ENCODE peak calls at places on chromosomes 16 and 17, in eight cellular contexts. One of them, this sample, is unnamed.
A peak's percentile ranks its signal among the peaks of the same experiment; 100 is the strongest.

GRCh38 chr17:74610108-74610507 is 13.4 kb downstream of the CD300E start:
- DNase-seq in AG04449: no peak
- DNase-seq in ovary: no peak
- DNase-seq in fibroblast of the aortic adventitia: no peak
- DNase-seq in fibroblast of pulmonary artery: no peak
- DNase-seq in left lung: no peak
- DNase-seq in brain microvascular endothelial cell: no peak
- DNase-seq in heart right ventricle: no peak
- DNase-seq in this sample: no peak

GRCh38 chr17:6919158-6919557 is 76.7 kb upstream of the ALOX12 start:
- DNase-seq in AG04449: no peak
- DNase-seq in ovary: no peak
- DNase-seq in fibroblast of the aortic adventitia: peak; percentile 5
- DNase-seq in fibroblast of pulmonary artery: no peak
- DNase-seq in left lung: no peak
- DNase-seq in brain microvascular endothelial cell: no peak
- DNase-seq in heart right ventricle: no peak
- DNase-seq in this sample: no peak

GRCh38 chr17:57892146-57892819 is 42.4 kb upstream of the MRPS23 start:
- DNase-seq in AG04449: no peak
- DNase-seq in ovary: peak; percentile 72
- DNase-seq in fibroblast of the aortic adventitia: peak; percentile 95
- DNase-seq in fibroblast of pulmonary artery: peak; percentile 92
- DNase-seq in left lung: peak; percentile 88
- DNase-seq in brain microvascular endothelial cell: peak; percentile 82
- DNase-seq in heart right ventricle: peak; percentile 87
- DNase-seq in this sample: peak; percentile 71

GRCh38 chr17:3447625-3448024 is 14.0 kb upstream of the OR1E2 start:
- DNase-seq in AG04449: no peak
- DNase-seq in ovary: no peak
- DNase-seq in fibroblast of the aortic adventitia: no peak
- DNase-seq in fibroblast of pulmonary artery: peak; percentile 19
- DNase-seq in left lung: no peak
- DNase-seq in brain microvascular endothelial cell: no peak
- DNase-seq in heart right ventricle: no peak
- DNase-seq in this sample: no peak

GRCh38 chr17:48074322-48075054 is 26.3 kb downstream of the NFE2L1 start:
- DNase-seq in AG04449: peak; percentile 52
- DNase-seq in ovary: peak; percentile 72
- DNase-seq in fibroblast of the aortic adventitia: peak; percentile 91
- DNase-seq in fibroblast of pulmonary artery: peak; percentile 88
- DNase-seq in left lung: peak; percentile 66
- DNase-seq in brain microvascular endothelial cell: peak; percentile 89
- DNase-seq in heart right ventricle: peak; percentile 84
- DNase-seq in this sample: peak; percentile 56

GRCh38 chr16:460787-461186 is 35.3 kb downstream of the RAB11FIP3 start:
- DNase-seq in AG04449: no peak
- DNase-seq in ovary: no peak
- DNase-seq in fibroblast of the aortic adventitia: no peak
- DNase-seq in fibroblast of pulmonary artery: no peak
- DNase-seq in left lung: no peak
- DNase-seq in brain microvascular endothelial cell: no peak
- DNase-seq in heart right ventricle: no peak
- DNase-seq in this sample: no peak

GRCh38 chr17:13584701-13585080 is 17.0 kb downstream of the HS3ST3A1 start:
- DNase-seq in AG04449: no peak
- DNase-seq in ovary: no peak
- DNase-seq in fibroblast of the aortic adventitia: peak; percentile 19
- DNase-seq in fibroblast of pulmonary artery: no peak
- DNase-seq in left lung: no peak
- DNase-seq in brain microvascular endothelial cell: peak; percentile 52
- DNase-seq in heart right ventricle: no peak
- DNase-seq in this sample: no peak

GRCh38 chr17:74917430-74917829 is 5.6 kb downstream of the USH1G start:
- DNase-seq in AG04449: no peak
- DNase-seq in ovary: no peak
- DNase-seq in fibroblast of the aortic adventitia: no peak
- DNase-seq in fibroblast of pulmonary artery: no peak
- DNase-seq in left lung: no peak
- DNase-seq in brain microvascular endothelial cell: no peak
- DNase-seq in heart right ventricle: no peak
- DNase-seq in this sample: no peak

GRCh38 chr16:17386229-17386628 is 84.5 kb downstream of the XYLT1 start:
- DNase-seq in AG04449: no peak
- DNase-seq in ovary: no peak
- DNase-seq in fibroblast of the aortic adventitia: no peak
- DNase-seq in fibroblast of pulmonary artery: no peak
- DNase-seq in left lung: no peak
- DNase-seq in brain microvascular endothelial cell: no peak
- DNase-seq in heart right ventricle: no peak
- DNase-seq in this sample: no peak

GRCh38 chr17:4947010-4947410 is 1.3 kb downstream of the PFN1 start:
- DNase-seq in AG04449: no peak
- DNase-seq in ovary: no peak
- DNase-seq in fibroblast of the aortic adventitia: no peak
- DNase-seq in fibroblast of pulmonary artery: no peak
- DNase-seq in left lung: no peak
- DNase-seq in brain microvascular endothelial cell: no peak
- DNase-seq in heart right ventricle: no peak
- DNase-seq in this sample: no peak

GRCh38 chr16:61926766-61927165 is 109.5 kb downstream of the CDH8 start:
- DNase-seq in AG04449: no peak
- DNase-seq in ovary: no peak
- DNase-seq in fibroblast of the aortic adventitia: no peak
- DNase-seq in fibroblast of pulmonary artery: peak; percentile 1
- DNase-seq in left lung: no peak
- DNase-seq in brain microvascular endothelial cell: peak; percentile 65
- DNase-seq in heart right ventricle: no peak
- DNase-seq in this sample: no peak

GRCh38 chr16:27269300-27270150 is 953 bp upstream of the NSMCE1 start:
- DNase-seq in AG04449: no peak
- DNase-seq in ovary: no peak
- DNase-seq in fibroblast of the aortic adventitia: no peak
- DNase-seq in fibroblast of pulmonary artery: no peak
- DNase-seq in left lung: no peak
- DNase-seq in brain microvascular endothelial cell: no peak
- DNase-seq in heart right ventricle: no peak
- DNase-seq in this sample: no peak

GRCh38 chr16:27270389-27270788 is 1.8 kb upstream of the NSMCE1 start:
- DNase-seq in AG04449: no peak
- DNase-seq in ovary: no peak
- DNase-seq in fibroblast of the aortic adventitia: no peak
- DNase-seq in fibroblast of pulmonary artery: no peak
- DNase-seq in left lung: no peak
- DNase-seq in brain microvascular endothelial cell: no peak
- DNase-seq in heart right ventricle: no peak
- DNase-seq in this sample: no peak

GRCh38 chr16:27265982-27266381 is 2.6 kb downstream of the NSMCE1 start:
- DNase-seq in AG04449: no peak
- DNase-seq in ovary: no peak
- DNase-seq in fibroblast of the aortic adventitia: no peak
- DNase-seq in fibroblast of pulmonary artery: no peak
- DNase-seq in left lung: no peak
- DNase-seq in brain microvascular endothelial cell: no peak
- DNase-seq in heart right ventricle: no peak
- DNase-seq in this sample: no peak

GRCh38 chr16:27267037-27267677 is 1.4 kb downstream of the NSMCE1 start:
- DNase-seq in AG04449: no peak
- DNase-seq in ovary: no peak
- DNase-seq in fibroblast of the aortic adventitia: no peak
- DNase-seq in fibroblast of pulmonary artery: no peak
- DNase-seq in left lung: no peak
- DNase-seq in brain microvascular endothelial cell: no peak
- DNase-seq in heart right ventricle: no peak
- DNase-seq in this sample: no peak

DNA sequence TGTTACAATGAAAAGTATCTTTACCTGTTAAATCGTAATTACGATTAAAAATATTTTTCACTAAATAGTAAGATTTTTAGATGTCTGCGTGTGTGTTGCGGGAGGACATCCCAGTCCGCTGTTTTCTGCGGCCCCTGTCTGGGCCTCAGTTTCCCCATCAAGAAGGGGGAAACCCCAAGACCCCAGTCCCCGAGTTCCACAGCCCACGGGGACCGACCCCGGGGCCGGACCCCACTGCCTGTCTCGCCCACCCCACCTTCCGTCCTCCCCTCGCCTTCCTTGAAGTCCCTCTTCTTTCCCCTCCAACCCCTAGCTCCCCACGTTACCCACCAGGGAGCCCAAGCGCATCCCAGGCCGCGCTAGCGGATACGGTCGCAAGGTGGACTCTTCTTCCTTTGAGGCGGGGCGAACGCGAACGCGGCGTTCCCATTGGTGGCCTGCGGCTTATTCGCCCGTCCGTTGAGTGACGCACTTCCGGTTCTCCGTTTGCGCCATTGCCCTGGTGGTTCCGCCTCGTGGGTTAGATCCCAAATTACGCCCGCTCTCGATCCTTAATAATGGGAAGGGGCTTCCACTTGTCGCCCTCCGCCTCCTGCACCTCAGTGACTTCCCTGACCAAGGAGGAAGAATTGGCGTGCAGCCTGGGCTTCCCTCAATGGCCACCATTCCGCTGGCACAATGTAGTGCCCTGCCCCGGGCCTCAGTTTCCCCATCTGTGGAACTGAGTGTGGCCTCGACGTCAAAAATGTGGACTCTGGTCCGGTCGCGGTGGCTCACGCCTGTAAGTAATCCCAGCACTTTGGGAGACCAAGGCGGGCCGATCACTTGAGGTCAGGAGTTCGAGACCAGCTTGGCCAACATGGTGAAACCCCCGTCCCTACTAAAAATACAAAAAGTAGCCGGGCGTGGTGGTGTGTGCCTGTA is at the start of gene NSMCE1:
- DNase-seq in AG04449: peak; percentile 74
- DNase-seq in ovary: peak; percentile 97
- DNase-seq in fibroblast of the aortic adventitia: peak; percentile 97
- DNase-seq in fibroblast of pulmonary artery: peak; percentile 97
- DNase-seq in left lung: peak; percentile 98
- DNase-seq in brain microvascular endothelial cell: peak; percentile 96
- DNase-seq in heart right ventricle: peak; percentile 99
- DNase-seq in this sample: peak; percentile 73
- TF ChIP-seq CTCF in AG04449: peak; percentile 42
- TF ChIP-seq CTCF in ovary: peak; percentile 38
- TF ChIP-seq CTCF in fibroblast of the aortic adventitia: peak; percentile 41
- TF ChIP-seq CTCF in fibroblast of pulmonary artery: peak; percentile 16
- TF ChIP-seq CTCF in left lung: peak; percentile 48
- TF ChIP-seq CTCF in brain microvascular endothelial cell: peak; percentile 40
- TF ChIP-seq CTCF in heart right ventricle: peak; percentile 38
- TF ChIP-seq CTCF in this sample: no peak

DNA sequence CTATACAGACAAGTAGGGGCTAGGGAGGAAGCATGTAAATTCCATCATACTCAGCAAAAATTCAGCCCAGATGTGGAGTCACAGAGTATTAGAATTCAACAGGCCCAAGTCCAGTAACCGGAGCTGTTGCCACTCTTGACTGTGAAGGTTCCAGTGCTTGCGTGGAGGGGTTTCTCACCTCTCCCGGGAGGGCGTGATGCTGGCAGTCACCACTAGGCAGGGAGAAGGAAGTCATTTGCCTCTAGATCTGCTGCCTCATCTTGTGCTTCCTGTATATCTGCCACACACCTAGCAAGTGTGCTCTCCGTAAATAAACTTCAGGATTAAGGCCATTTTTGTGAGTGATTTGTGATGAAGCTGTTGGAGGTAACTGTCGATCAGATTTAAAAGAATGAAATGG is 1.0 kb upstream of the CKLF start:
- DNase-seq in AG04449: no peak
- DNase-seq in ovary: peak; percentile 22
- DNase-seq in fibroblast of the aortic adventitia: no peak
- DNase-seq in fibroblast of pulmonary artery: peak; percentile 10
- DNase-seq in left lung: peak; percentile 62
- DNase-seq in brain microvascular endothelial cell: no peak
- DNase-seq in heart right ventricle: no peak
- DNase-seq in this sample: no peak
- H3K4me3 ChIP-seq in AG04449: no peak overlapping the region
- H3K4me3 ChIP-seq in ovary: no peak overlapping the region
- H3K4me3 ChIP-seq in fibroblast of the aortic adventitia: no peak overlapping the region
- H3K4me3 ChIP-seq in fibroblast of pulmonary artery: no peak overlapping the region
- H3K4me3 ChIP-seq in left lung: peak overlapping the region; percentile 91
- H3K4me3 ChIP-seq in brain microvascular endothelial cell: no peak overlapping the region
- H3K4me3 ChIP-seq in heart right ventricle: peak overlapping the region; percentile 60
- H3K4me3 ChIP-seq in this sample: no peak overlapping the region

DNA sequence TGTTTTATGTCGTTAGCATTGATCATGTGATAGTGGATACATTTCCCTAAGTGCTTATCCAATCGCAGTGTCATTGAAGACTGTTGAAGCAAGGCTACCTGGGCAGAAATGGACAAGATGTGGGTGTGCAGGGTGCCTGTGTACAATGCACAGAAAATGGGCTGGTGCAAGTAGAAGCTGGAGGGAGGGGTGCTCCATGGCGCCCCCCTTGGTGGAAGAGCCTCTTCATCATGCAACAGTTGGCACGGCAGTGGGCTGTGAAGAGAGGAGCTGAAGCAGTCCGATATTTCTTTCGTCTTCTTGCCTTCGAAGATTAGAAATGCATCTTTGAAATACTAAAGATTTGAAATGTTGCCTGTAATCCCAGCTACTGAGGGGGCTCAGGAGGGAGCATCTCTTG is 100.5 kb downstream of the PLCG2 start:
- DNase-seq in AG04449: no peak
- DNase-seq in ovary: no peak
- DNase-seq in fibroblast of the aortic adventitia: no peak
- DNase-seq in fibroblast of pulmonary artery: no peak
- DNase-seq in left lung: no peak
- DNase-seq in brain microvascular endothelial cell: no peak
- DNase-seq in heart right ventricle: no peak
- DNase-seq in this sample: no peak
- TF ChIP-seq CTCF in AG04449: no peak
- TF ChIP-seq CTCF in ovary: no peak
- TF ChIP-seq CTCF in fibroblast of the aortic adventitia: no peak
- TF ChIP-seq CTCF in fibroblast of pulmonary artery: no peak
- TF ChIP-seq CTCF in left lung: no peak
- TF ChIP-seq CTCF in brain microvascular endothelial cell: peak; percentile 36
- TF ChIP-seq CTCF in heart right ventricle: no peak
- TF ChIP-seq CTCF in this sample: no peak

DNA sequence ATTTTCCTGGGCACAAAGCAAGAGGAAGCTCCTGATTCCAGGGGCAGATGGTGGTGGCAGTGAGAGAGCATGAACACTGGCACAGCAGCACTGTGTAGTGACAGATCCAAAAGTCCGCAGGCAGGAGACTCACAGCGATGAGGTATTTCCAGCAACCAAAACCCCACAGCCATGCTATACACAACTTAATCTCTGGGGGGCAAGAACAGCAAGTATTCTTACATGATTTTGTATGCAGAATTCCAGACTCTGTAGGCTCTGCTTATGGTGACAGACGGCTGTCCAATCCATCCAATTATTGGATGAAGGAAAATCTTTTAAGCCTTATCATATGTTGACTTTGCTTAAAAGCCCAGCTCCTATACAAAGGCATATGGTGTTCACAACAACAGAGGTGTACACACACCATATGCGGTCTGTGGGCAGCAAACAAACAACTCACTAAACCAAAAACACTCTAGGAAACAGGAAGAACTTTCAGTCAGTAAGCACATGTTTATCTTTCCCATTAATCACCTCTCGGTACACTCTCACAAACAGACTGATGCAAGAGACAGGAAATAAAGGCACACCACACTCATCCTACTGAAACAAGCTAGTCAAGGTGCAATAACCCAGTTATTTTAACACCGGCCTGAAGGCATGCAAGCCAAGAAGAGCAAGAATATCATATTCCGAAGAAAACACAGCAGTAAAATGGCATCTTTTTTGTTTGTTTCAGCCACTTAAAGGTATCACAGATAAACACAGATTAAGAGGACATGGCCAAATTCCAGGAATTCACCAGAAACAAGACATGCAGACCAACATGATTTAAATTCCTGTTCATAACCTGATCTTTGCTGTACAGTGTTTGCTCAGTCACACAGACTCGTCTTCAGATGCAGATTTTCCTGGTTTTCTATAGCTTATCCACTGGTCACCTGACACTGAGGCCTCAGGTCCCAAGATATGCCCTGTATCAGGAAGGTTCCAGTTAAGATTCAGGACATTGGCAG is 47.8 kb downstream of the ERN1 start:
- DNase-seq in AG04449: no peak
- DNase-seq in ovary: no peak
- DNase-seq in fibroblast of the aortic adventitia: peak; percentile 85
- DNase-seq in fibroblast of pulmonary artery: peak; percentile 81
- DNase-seq in left lung: no peak
- DNase-seq in brain microvascular endothelial cell: peak; percentile 33
- DNase-seq in heart right ventricle: no peak
- DNase-seq in this sample: peak; percentile 80
- H3K4me3 ChIP-seq in AG04449: no peak overlapping the region
- H3K4me3 ChIP-seq in ovary: no peak overlapping the region
- H3K4me3 ChIP-seq in fibroblast of the aortic adventitia: no peak overlapping the region
- H3K4me3 ChIP-seq in fibroblast of pulmonary artery: no peak overlapping the region
- H3K4me3 ChIP-seq in left lung: no peak overlapping the region
- H3K4me3 ChIP-seq in brain microvascular endothelial cell: no peak overlapping the region
- H3K4me3 ChIP-seq in heart right ventricle: no peak overlapping the region
- H3K4me3 ChIP-seq in this sample: no peak overlapping the region